ENCODE peak calls at places on chromosomes 16 and 17, in eight cellular contexts. C, W, G, P, J, T, B and A are unnamed samples. For H3K36me3, the result is how much of the 10 kb centered on the place peaks cover.

GRCh38 chr16:85641776-85642176 is 28.7 kb downstream of the GSE1 start:
- DNase-seq in P (no peak), J (peak), W (no peak), T (no peak), G (peak), C (no peak), B (no peak), A (peak)

GRCh38 chr17:75078097-75079022 is 9.4 kb upstream of the SLC16A5 start:
- DNase-seq in P (no peak), B (no peak), W (no peak), T (peak), C (peak), J (peak), G (peak), A (peak)

GRCh38 chr16:48963306-48963705 is 318.3 kb downstream of the CBLN1 start:
- DNase-seq in J (peak), P (no peak), G (no peak), W (no peak), B (peak), C (peak), T (no peak), A (no peak)

GRCh38 chr17:55005520-55005919 is 37.0 kb downstream of the STXBP4 start:
- DNase-seq in P (peak), B (no peak), T (peak), G (no peak), C (peak), J (peak), W (peak), A (no peak)

GRCh38 chr16:49378816-49379215 is 5.2 kb downstream of the C16orf78 start:
- DNase-seq in G (no peak), T (no peak), J (no peak), W (no peak), C (no peak), P (no peak), B (no peak), A (no peak)

GRCh38 chr16:80852261-80852872 is 48.0 kb upstream of the CDYL2 start:
- DNase-seq in P (peak), B (no peak), J (peak), W (peak), C (peak), G (peak), T (peak), A (no peak)

GRCh38 chr17:1649844-1650409 is at the start of gene RILP:
- DNase-seq in W (peak), C (peak), J (peak), T (peak), G (peak), P (peak), B (no peak), A (peak)

GRCh38 chr17:11264183-11264871 is 23.3 kb downstream of the SHISA6 start:
- DNase-seq in C (peak), T (no peak), B (no peak), G (no peak), J (no peak), P (peak), W (no peak), A (no peak)

GRCh38 chr17:82789051-82789592 is 37.3 kb downstream of the TBCD start:
- DNase-seq in W (no peak), J (no peak), T (no peak), C (no peak), P (no peak), G (no peak), B (no peak), A (no peak)

DNA sequence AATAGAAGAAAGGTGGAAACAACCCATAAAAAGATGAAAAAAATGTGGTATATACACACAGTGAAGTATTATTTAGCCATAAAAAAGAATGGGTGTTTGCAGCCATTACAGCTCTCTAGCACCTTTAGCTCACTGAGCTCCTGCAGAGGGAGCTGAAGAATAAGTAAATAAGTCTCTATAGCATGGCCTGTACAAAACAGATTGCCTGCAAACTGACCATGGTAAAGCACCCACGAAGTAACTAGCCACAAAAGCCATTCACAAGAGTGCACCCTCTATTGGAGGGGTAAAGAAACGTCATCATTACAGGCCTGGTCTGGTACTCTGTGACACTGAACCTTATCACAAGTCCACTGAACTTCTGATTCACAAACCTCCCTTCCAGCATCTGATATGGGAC is 76.3 kb downstream of the USP32 start:
- DNase-seq in C (no peak), W (no peak), T (no peak), G (no peak), B (no peak), P (peak), J (no peak), A (no peak)
- TF ChIP-seq CTCF in C (peak), W (no peak), T (peak), G (no peak), B (no peak), P (peak), J (no peak), A (no peak)

GRCh38 chr16:57762365-57763289 is 27.1 kb downstream of the KATNB1 start:
- DNase-seq in C (no peak), B (no peak), W (no peak), P (no peak), T (no peak), G (no peak), J (no peak), A (peak)
- H3K36me3 ChIP-seq in C (under half), B (half or more), W (under half), P (under half), T (under half), G (under half), J (under half), A (half or more)

DNA sequence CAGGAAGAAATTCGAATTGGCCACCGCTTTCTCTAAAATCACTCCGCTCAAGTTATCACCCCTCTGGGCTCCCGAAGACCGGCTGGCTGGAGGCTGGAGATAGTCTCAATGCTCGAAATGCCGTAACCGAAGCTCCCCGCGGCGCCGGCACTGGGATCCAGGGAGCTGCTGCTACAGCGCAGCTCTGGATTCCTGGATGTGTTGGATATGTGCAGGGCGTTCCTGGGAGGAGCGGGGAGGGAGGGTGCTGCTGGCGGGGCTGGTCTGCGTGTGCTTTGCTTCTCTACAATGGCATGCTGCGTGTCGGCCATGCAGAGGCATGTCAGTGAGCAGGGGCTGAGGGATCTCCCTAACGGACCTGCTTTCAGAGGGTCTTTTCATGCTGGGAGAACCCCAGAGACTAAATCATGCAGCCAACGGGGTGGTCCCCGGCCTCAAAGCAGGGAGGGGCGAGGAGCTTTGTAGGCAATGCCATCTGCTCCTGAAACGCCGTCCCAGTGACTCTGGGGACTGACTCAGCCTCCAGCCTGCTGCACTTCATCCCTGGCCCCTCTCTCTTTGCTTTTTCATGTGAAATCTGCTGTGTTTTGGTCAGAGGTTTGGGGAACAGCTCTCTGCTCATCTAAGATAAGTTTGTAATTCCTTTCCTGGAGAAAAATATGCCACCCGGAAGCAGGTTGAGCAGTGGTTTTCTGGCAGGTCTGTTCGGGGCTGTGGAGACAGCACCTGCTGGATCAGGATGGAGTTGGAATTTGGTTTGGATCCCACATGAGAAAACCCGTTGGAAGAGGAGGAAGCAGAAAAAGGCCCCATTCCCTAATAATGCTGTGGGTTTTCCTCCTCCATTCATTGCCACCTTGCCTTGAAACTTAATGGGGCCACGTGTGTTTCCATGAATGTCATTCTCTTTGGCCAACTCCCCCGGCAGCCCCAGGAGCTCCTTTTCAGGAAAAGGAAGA is 311.4 kb downstream of the SEC14L1 start:
- DNase-seq in W (peak), T (peak), P (peak), C (no peak), B (no peak), G (peak), J (peak), A (no peak)
- H3K9ac ChIP-seq in W (peak), T (peak), P (peak), C (no peak), B (peak), G (peak), J (peak), A (peak)

GRCh38 chr17:163514-164103 is 17.8 kb downstream of the DOC2B start:
- DNase-seq in B (no peak), T (peak), W (no peak), P (peak), C (no peak), J (no peak), G (no peak), A (no peak)
- TF ChIP-seq CTCF in B (no peak), T (peak), W (no peak), P (peak), C (no peak), J (no peak), G (no peak), A (no peak)

GRCh38 chr16:2709588-2709984 is 10.4 kb downstream of the PRSS27 start:
- DNase-seq in C (no peak), W (no peak), J (no peak), P (no peak), G (no peak), B (no peak), T (no peak), A (no peak)
- H3K36me3 ChIP-seq in C (under half), W (under half), J (under half), P (under half), G (under half), B (under half), T (under half), A (under half)

DNA sequence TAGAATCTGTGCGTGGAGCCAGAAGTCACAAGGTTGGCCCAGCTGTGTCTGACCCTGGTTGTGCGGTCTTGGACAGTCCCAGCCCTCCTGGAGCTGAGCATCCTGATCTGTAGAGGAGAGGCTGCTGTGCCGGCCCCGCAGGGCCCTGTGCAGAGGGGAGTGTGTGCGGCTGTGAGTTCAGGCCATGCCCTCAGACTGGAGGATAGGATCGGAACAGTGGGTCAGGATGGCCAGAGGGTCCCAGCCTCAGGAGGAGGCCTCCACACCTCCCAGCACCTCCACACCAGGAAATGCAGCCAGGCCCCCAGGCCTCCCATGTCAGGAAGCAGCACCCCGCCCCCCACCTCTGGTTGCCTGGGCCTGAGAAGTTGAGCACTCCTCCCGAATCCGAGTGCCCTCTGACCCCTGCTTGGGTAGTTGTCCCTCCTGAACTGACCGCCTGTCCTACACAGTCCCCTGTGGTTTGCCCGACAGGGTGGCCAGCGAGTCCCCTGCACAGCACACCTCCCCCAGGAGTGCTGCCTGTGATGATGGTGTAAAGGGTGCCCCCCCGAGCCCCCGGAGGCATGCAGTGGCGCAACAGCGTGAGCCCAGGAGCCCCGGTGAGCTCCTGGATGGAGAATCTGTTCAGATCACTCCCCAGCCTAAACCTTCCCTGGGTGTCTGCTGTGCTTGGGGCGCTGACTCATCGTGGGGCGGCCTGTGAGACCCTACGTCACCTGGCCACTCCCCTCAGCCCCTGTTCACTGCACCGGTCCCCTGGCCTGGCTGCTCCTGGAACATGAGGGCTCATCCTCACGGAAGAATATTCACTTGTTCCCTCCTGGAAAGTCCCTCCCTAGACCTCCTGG is 285.2 kb downstream of the SEC14L1 start:
- DNase-seq in T (peak), C (no peak), J (peak), W (no peak), P (no peak), G (no peak), B (no peak), A (no peak)
- H3K9ac ChIP-seq in T (no peak), C (no peak), J (peak), W (no peak), P (no peak), G (peak), B (peak), A (no peak)

GRCh38 chr17:43694081-43694870 is 32.6 kb upstream of the MEOX1 start:
- DNase-seq in C (peak), W (peak), J (peak), T (peak), G (peak), B (no peak), P (peak), A (peak)
- TF ChIP-seq CTCF in C (peak), W (peak), J (peak), T (peak), G (peak), B (peak), P (peak), A (peak)

GRCh38 chr16:71775949-71776348 is 32.7 kb downstream of the AP1G1 start:
- DNase-seq in G (no peak), P (no peak), C (no peak), J (no peak), T (no peak), B (no peak), W (no peak), A (no peak)
- H3K36me3 ChIP-seq in G (under half), P (under half), C (under half), J (under half), T (half or more), B (under half), W (under half), A (under half)

GRCh38 chr17:49576906-49577650 is 1.4 kb downstream of the NXPH3 start:
- DNase-seq in W (no peak), B (no peak), T (no peak), G (no peak), J (no peak), P (no peak), C (no peak), A (peak)

GRCh38 chr17:49576121-49576905 is 642 bp downstream of the NXPH3 start:
- DNase-seq in B (no peak), T (peak), J (peak), P (no peak), C (no peak), G (no peak), W (peak), A (peak)

GRCh38 chr17:49578963-49579500 is 3.4 kb downstream of the NXPH3 start:
- DNase-seq in T (no peak), G (no peak), B (no peak), J (no peak), C (no peak), P (no peak), W (no peak), A (peak)

GRCh38 chr17:49577978-49578893 is 2.6 kb downstream of the NXPH3 start:
- DNase-seq in P (no peak), C (no peak), B (no peak), W (no peak), T (no peak), J (no peak), G (no peak), A (no peak)

DNA sequence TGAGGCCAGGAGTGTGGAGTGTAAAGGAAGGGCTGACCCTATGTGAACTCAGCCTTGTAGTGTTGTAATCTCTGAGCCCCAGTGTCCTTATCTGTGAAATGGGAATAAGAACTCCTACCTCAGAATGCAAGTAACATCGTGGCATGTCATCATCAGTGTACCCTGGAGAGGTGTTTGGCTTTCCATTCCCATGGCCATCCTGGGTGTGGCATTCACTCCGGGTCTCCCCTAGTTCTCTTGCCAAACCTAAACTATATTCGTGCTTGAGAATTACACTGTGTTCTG is 1.9 kb downstream of the NXPH3 start:
- DNase-seq in J (no peak), G (no peak), P (no peak), W (no peak), T (no peak), C (no peak), B (no peak), A (no peak)
- H3K9ac ChIP-seq in J (no peak), G (peak), P (no peak), W (no peak), T (no peak), C (no peak), B (no peak), A (no peak)

DNA sequence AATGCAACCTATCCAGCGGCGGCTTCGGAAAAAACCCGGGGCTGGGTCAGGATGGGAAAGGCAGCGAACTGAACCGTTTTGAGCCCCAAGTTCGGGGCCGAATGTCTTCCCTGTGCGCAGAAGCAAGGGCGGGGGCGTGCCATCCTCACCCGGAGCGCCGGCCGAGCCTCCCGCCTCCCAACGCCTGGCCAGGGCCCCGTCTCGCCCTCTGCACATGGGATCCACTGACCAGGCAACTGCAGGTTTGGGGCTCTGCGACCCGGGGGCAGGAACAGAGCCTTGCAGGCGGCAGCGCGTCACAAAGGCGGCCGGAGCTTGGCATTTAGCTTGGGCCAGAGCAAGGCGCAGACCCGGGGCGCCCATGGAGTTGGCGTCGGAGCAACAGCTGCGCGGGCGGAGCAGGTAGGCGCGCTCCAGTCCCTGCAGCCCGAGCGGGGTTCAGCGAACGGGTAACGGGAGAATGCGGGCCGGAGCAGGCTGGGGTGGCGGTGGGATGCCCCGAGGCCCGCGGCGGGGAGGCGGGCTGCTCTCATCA is at the start of gene FBXO39:
- DNase-seq in C (no peak), B (no peak), J (no peak), P (no peak), T (peak), G (no peak), W (no peak), A (no peak)
- TF ChIP-seq CTCF in C (no peak), B (no peak), J (no peak), P (no peak), T (no peak), G (no peak), W (no peak), A (no peak)